ENCODE peak calls at places on chromosomes 5 and 9, in seven cellular contexts. P is H1, M is IMR-90, H is thyroid gland, X is H54, D is sigmoid colon, Q is HCT116. V is an unnamed sample.

GRCh38 chr5:151772868-151773561 is 1.3 kb downstream of the G3BP1 start:
- DNase-seq in P (no peak), M (peak), H (no peak), X (no peak), D (no peak), Q (no peak), V (peak)

GRCh38 chr5:64958757-64959391 is 190.1 kb downstream of the CWC27 start:
- DNase-seq in P (no peak), M (peak), H (no peak), X (no peak), D (no peak), Q (peak), V (no peak)

GRCh38 chr5:88380332-88380731 is 111.7 kb upstream of the TMEM161B start:
- DNase-seq in P (no peak), M (no peak), H (no peak), X (no peak), D (no peak), Q (no peak), V (peak)

GRCh38 chr9:92295827-92296258 is 2.3 kb upstream of the IARS1 start:
- DNase-seq in P (no peak), M (no peak), H (no peak), X (no peak), D (no peak), Q (no peak), V (no peak)

GRCh38 chr9:35001803-35002502 is 12.4 kb downstream of the DNAJB5 start:
- DNase-seq in P (no peak), M (peak), H (no peak), X (no peak), D (no peak), Q (no peak), V (no peak)

GRCh38 chr9:90169490-90169889 is 473.1 kb downstream of the DIRAS2 start:
- DNase-seq in P (no peak), M (no peak), H (no peak), X (no peak), D (no peak), Q (no peak), V (no peak)

GRCh38 chr5:72065751-72066255 is 41.5 kb upstream of the MAP1B start:
- DNase-seq in P (peak), M (peak), H (no peak), X (no peak), D (no peak), Q (no peak), V (no peak)

GRCh38 chr5:142960309-142960696 is 190.1 kb downstream of the ARHGAP26 start:
- DNase-seq in P (no peak), M (peak), H (no peak), X (no peak), D (no peak), Q (peak), V (no peak)

GRCh38 chr9:89872913-89873707 is 268.3 kb downstream of the GADD45G start:
- DNase-seq in P (no peak), M (no peak), H (no peak), X (no peak), D (peak), Q (no peak), V (peak)

GRCh38 chr5:111143910-111144309 is 51.8 kb downstream of the WDR36 start:
- DNase-seq in P (no peak), M (peak), H (peak), X (no peak), D (no peak), Q (no peak), V (peak)

GRCh38 chr9:19156805-19157204 is 29.5 kb upstream of the PLIN2 start:
- DNase-seq in P (no peak), M (no peak), H (no peak), X (no peak), D (peak), Q (no peak), V (no peak)

GRCh38 chr9:9790216-9790872 is 822.5 kb downstream of the PTPRD start:
- DNase-seq in P (no peak), M (no peak), H (peak), X (peak), D (no peak), Q (no peak), V (peak)

GRCh38 chr5:112018846-112019245 is 261.9 kb upstream of the NREP start:
- DNase-seq in P (no peak), M (no peak), H (no peak), X (no peak), D (no peak), Q (no peak), V (no peak)

GRCh38 chr5:78602400-78602799 is 46.2 kb downstream of the LHFPL2 start:
- DNase-seq in P (no peak), M (no peak), H (no peak), X (no peak), D (no peak), Q (no peak), V (no peak)

GRCh38 chr5:3092211-3092610 is 340.7 kb upstream of the IRX2 start:
- DNase-seq in P (no peak), M (no peak), H (no peak), X (no peak), D (no peak), Q (no peak), V (no peak)

GRCh38 chr9:7489018-7489417 is 310.6 kb downstream of the DMAC1 start:
- DNase-seq in P (no peak), M (no peak), H (no peak), X (no peak), D (no peak), Q (no peak), V (no peak)

GRCh38 chr5:54772232-54773168 is 212.9 kb downstream of the ESM1 start:
- DNase-seq in P (no peak), M (no peak), H (no peak), X (no peak), D (no peak), Q (no peak), V (no peak)

GRCh38 chr5:151204051-151204450 is 19.8 kb downstream of the CCDC69 start:
- DNase-seq in P (no peak), M (no peak), H (no peak), X (no peak), D (no peak), Q (no peak), V (no peak)

GRCh38 chr9:107281164-107281563 is 1.9 kb upstream of the RAD23B start:
- DNase-seq in P (no peak), M (no peak), H (no peak), X (no peak), D (no peak), Q (no peak), V (no peak)

GRCh38 chr5:57671371-57671770 is 188.8 kb upstream of the ACTBL2 start:
- DNase-seq in P (no peak), M (no peak), H (no peak), X (no peak), D (no peak), Q (no peak), V (no peak)

GRCh38 chr9:131809941-131810344 is 70.1 kb upstream of the RAPGEF1 start:
- DNase-seq in P (no peak), M (peak), H (peak), X (no peak), D (no peak), Q (no peak), V (no peak)

GRCh38 chr5:171570244-171570819 is 150.9 kb downstream of the FGF18 start:
- DNase-seq in P (no peak), M (no peak), H (no peak), X (no peak), D (no peak), Q (no peak), V (no peak)

GRCh38 chr9:132241840-132242620 is 80.2 kb downstream of the NTNG2 start:
- DNase-seq in P (no peak), M (no peak), H (peak), X (no peak), D (no peak), Q (no peak), V (peak)

GRCh38 chr5:38807570-38808461 is 38.0 kb upstream of the OSMR start:
- DNase-seq in P (no peak), M (peak), H (no peak), X (no peak), D (no peak), Q (no peak), V (no peak)

GRCh38 chr5:135225856-135226560 is 173.0 kb downstream of the MACROH2A1 start:
- DNase-seq in P (no peak), M (no peak), H (no peak), X (no peak), D (peak), Q (no peak), V (no peak)

GRCh38 chr5:172800088-172800551 is 29.1 kb upstream of the DUSP1 start:
- DNase-seq in P (no peak), M (peak), H (peak), X (peak), D (peak), Q (no peak), V (peak)

GRCh38 chr5:51380603-51381207 is 2.5 kb upstream of the ISL1 start:
- DNase-seq in P (no peak), M (peak), H (no peak), X (peak), D (no peak), Q (no peak), V (peak)

GRCh38 chr5:160655717-160656116 is 196.3 kb downstream of the ATP10B start:
- DNase-seq in P (no peak), M (no peak), H (no peak), X (no peak), D (no peak), Q (no peak), V (no peak)

GRCh38 chr5:154476343-154477213 is 1.4 kb downstream of the HAND1 start:
- DNase-seq in P (no peak), M (no peak), H (no peak), X (no peak), D (no peak), Q (no peak), V (no peak)

GRCh38 chr9:86126998-86127972 is 27.9 kb upstream of the GOLM1 start:
- DNase-seq in P (peak), M (peak), H (peak), X (peak), D (no peak), Q (peak), V (peak)

GRCh38 chr5:133844836-133845235 is 123.6 kb downstream of the C5orf15 start:
- DNase-seq in P (no peak), M (no peak), H (no peak), X (no peak), D (no peak), Q (no peak), V (no peak)

GRCh38 chr9:79134654-79135053 is 437.1 kb upstream of the TLE4 start:
- DNase-seq in P (peak), M (peak), H (no peak), X (peak), D (no peak), Q (peak), V (peak)

GRCh38 chr9:116605904-116606341 is 81.2 kb upstream of the TRIM32 start:
- DNase-seq in P (no peak), M (no peak), H (peak), X (no peak), D (no peak), Q (no peak), V (peak)

GRCh38 chr5:168947212-168947868 is 353.6 kb downstream of the SLIT3 start:
- DNase-seq in P (peak), M (peak), H (peak), X (peak), D (no peak), Q (no peak), V (peak)

GRCh38 chr9:135592331-135592590 is 30.7 kb downstream of the PAEP start:
- DNase-seq in P (no peak), M (no peak), H (no peak), X (no peak), D (no peak), Q (no peak), V (no peak)

GRCh38 chr5:149406203-149406978 is 27.3 kb upstream of the IL17B start:
- DNase-seq in P (no peak), M (peak), H (no peak), X (no peak), D (peak), Q (no peak), V (peak)
- TF ChIP-seq POLR2A in P (no peak), M (peak), H (peak), X (no peak), D (peak), Q (no peak), V (peak)

DNA sequence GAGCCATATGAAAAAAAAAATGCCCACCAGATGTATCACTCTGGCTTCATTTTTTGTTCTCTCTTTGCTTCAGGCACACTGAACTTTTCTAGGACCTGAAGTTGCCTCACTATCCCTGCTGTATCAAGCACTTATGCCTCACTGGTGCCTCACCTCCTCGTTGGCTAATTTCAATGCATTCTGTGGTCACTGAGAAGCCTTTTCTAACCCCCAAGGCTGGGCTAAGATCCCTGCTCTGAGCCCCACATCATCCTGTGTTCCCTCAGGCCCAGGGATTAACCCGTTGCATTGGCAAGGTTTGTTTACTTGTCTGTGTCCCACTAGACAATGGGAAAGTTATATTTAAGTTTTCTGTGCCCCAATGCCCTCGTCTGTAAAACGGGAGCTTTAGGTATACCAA is 362.7 kb downstream of the OSTF1 start:
- DNase-seq in P (no peak), M (no peak), H (no peak), X (no peak), D (no peak), Q (no peak), V (no peak)
- TF ChIP-seq POLR2A in P (no peak), M (no peak), H (no peak), X (no peak), D (no peak), Q (no peak), V (no peak)

GRCh38 chr9:129195606-129196005 is 17.5 kb upstream of the IER5L start:
- DNase-seq in P (no peak), M (no peak), H (no peak), X (no peak), D (no peak), Q (no peak), V (no peak)
- TF ChIP-seq POLR2A in P (no peak), M (no peak), H (no peak), X (no peak), D (no peak), Q (no peak), V (no peak)

GRCh38 chr9:101536351-101536750 is 2.7 kb downstream of the RNF20 start:
- DNase-seq in P (no peak), M (peak), H (no peak), X (no peak), D (no peak), Q (no peak), V (no peak)

GRCh38 chr9:101528015-101528414 is 5.6 kb upstream of the RNF20 start:
- DNase-seq in P (no peak), M (no peak), H (no peak), X (no peak), D (no peak), Q (no peak), V (no peak)

GRCh38 chr9:101536938-101537337 is 3.3 kb downstream of the RNF20 start:
- DNase-seq in P (no peak), M (peak), H (no peak), X (no peak), D (no peak), Q (no peak), V (no peak)

GRCh38 chr9:101530076-101530711 is 3.5 kb upstream of the RNF20 start:
- DNase-seq in P (no peak), M (peak), H (peak), X (peak), D (peak), Q (peak), V (peak)

GRCh38 chr9:101533334-101534187 is at the start of gene RNF20:
- DNase-seq in P (peak), M (peak), H (peak), X (peak), D (peak), Q (peak), V (peak)
- TF ChIP-seq POLR2A in P (no peak), M (no peak), H (peak), X (peak), D (no peak), Q (peak), V (peak)

DNA sequence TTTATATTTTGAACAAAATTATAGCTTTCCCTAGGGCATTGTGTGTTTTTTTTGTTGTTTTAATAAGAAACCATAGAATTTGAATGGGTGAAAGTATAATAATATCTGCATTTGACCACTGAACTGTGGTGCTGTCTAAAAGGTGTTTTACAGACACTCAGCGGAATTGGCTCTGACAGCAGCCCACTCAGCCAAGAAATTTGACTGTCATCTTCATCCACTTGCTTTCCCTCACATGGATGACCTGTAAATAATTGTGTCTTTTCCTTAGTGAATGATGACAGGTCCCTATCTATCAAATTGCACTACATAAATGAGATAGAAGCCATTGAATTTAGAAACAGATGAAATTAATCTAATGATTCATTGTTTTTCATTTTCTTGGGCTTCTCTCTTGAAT is 149.9 kb downstream of the PAM start:
- DNase-seq in P (no peak), M (no peak), H (no peak), X (no peak), D (no peak), Q (no peak), V (no peak)
- TF ChIP-seq POLR2A in P (no peak), M (no peak), H (no peak), X (no peak), D (no peak), Q (no peak), V (no peak)

GRCh38 chr5:139696894-139697658 is 48.9 kb downstream of the CXXC5 start:
- DNase-seq in P (no peak), M (peak), H (peak), X (peak), D (peak), Q (no peak), V (peak)
- TF ChIP-seq POLR2A in P (no peak), M (peak), H (no peak), X (peak), D (peak), Q (no peak), V (no peak)

V was measured in testis.